ENCODE peak calls at places on chromosomes 16 and 17, in four cellular contexts. Z is neuronal stem cell, V is PC-3, E is H1. A is an unnamed sample.

GRCh38 chr17:27264068-27264812 is 29.7 kb upstream of the WSB1 start:
- DNase-seq in Z (no peak), V (no peak), E (no peak), A (no peak)

GRCh38 chr17:19263621-19264010 is 26.4 kb downstream of the EPN2 start:
- DNase-seq in Z (no peak), V (peak; percentile 50), E (no peak), A (no peak)

GRCh38 chr17:74642995-74643394 is 19.5 kb upstream of the CD300E start:
- DNase-seq in Z (no peak), V (no peak), E (no peak), A (no peak)

GRCh38 chr16:55479560-55480197 is 681 bp downstream of the MMP2 start:
- DNase-seq in Z (peak; percentile 37), V (no peak), E (no peak), A (no peak)

GRCh38 chr17:8004899-8005298 is 2.5 kb downstream of the GUCY2D start:
- DNase-seq in Z (no peak), V (no peak), E (no peak), A (no peak)

GRCh38 chr17:50758989-50759544 is 8.3 kb downstream of the ANKRD40CL start:
- DNase-seq in Z (no peak), V (no peak), E (no peak), A (no peak)

GRCh38 chr17:32623196-32623595 is 136.4 kb downstream of the CDK5R1 start:
- DNase-seq in Z (no peak), V (no peak), E (no peak), A (no peak)

GRCh38 chr17:80889897-80890550 is 101.6 kb upstream of the CHMP6 start:
- DNase-seq in Z (no peak), V (no peak), E (no peak), A (no peak)

GRCh38 chr16:14353340-14353739 is 276.7 kb downstream of the PARN start:
- DNase-seq in Z (no peak), V (no peak), E (no peak), A (no peak)

GRCh38 chr17:44972953-44973352 is 4.8 kb upstream of the C1QL1 start:
- DNase-seq in Z (no peak), V (peak; percentile 72), E (no peak), A (no peak)

GRCh38 chr16:70454221-70455034 is at the start of gene FCSK:
- DNase-seq in Z (peak; percentile 84), V (peak; percentile 45), E (no peak), A (peak; percentile 96)

GRCh38 chr17:60640503-60640902 is 37.1 kb upstream of the BCAS3 start:
- DNase-seq in Z (peak; percentile 4), V (peak; percentile 45), E (no peak), A (peak; percentile 20)

GRCh38 chr16:4194661-4195060 is 47.2 kb downstream of the SRL start:
- DNase-seq in Z (no peak), V (no peak), E (no peak), A (no peak)

GRCh38 chr17:38730526-38731379 is 612 bp downstream of the CISD3 start:
- DNase-seq in Z (no peak), V (peak; percentile 46), E (no peak), A (peak; percentile 51)

GRCh38 chr17:79979841-79980215 is 55.8 kb downstream of the TBC1D16 start:
- DNase-seq in Z (no peak), V (no peak), E (no peak), A (no peak)

GRCh38 chr16:89102035-89102776 is 8.6 kb downstream of the ACSF3 start:
- DNase-seq in Z (no peak), V (no peak), E (no peak), A (no peak)

GRCh38 chr16:24167129-24167528 is 89.0 kb upstream of the CACNG3 start:
- DNase-seq in Z (no peak), V (no peak), E (no peak), A (no peak)
- H3K9ac ChIP-seq in Z (no peak overlapping the region), V (no peak overlapping the region), E (no peak overlapping the region), A (no peak overlapping the region)

GRCh38 chr17:40176409-40177110 is 710 bp upstream of the RAPGEFL1 start:
- DNase-seq in Z (no peak), V (peak; percentile 36), E (no peak), A (no peak)
- H3K4me3 ChIP-seq in Z (peak overlapping the region; percentile 5), V (no peak overlapping the region), E (no peak overlapping the region), A (no peak overlapping the region)

DNA sequence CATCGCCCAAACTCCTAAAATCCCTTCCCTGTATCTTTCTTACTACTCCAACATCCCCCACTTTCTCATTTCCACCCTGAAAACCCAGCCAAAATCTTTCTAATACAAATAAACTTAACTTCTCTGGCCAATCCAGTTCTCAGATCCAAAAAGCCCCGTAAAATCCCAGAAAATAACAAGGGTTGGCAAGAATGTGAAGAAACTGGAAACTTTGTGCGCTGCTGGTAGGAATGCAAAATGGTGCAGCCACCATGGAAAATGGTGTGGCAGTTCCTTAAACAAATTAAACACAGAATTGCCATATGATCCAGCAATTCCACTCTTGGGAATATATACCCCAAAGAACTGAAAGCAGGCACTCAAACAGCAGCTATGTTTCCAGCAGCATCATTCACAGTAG is 24.1 kb downstream of the LRRC75A start:
- DNase-seq in Z (no peak), V (no peak), E (no peak), A (no peak)
- H3K9ac ChIP-seq in Z (no peak overlapping the region), V (no peak overlapping the region), E (no peak overlapping the region), A (no peak overlapping the region)

GRCh38 chr16:73066321-73066926 is 18.5 kb upstream of the ZFHX3 start:
- DNase-seq in Z (peak; percentile 15), V (no peak), E (no peak), A (peak; percentile 65)
- H3K4me3 ChIP-seq in Z (peak overlapping the region; percentile 38), V (no peak overlapping the region), E (peak overlapping the region; percentile 17), A (peak overlapping the region; percentile 42)

DNA sequence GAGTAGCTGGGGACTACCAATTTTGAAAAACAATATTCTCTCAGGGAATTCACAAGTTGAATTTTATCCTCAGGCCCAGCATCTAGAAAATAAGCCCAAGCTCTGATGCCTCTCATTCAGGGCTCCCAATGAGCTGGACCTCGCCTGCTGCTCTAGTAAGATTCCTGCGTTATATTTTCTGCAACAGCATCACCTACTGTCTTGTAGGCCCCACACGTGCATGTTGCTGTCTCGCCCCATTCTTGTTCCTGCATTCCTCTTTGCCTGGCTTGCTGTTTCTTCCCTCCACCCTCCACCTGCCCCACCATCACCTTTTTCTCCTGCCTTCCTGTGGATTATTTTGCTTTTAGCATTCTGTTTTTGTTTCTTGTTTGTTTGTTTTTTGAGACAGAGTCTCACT is 8.3 kb upstream of the ST6GALNAC2 start:
- DNase-seq in Z (no peak), V (no peak), E (no peak), A (no peak)
- H3K9ac ChIP-seq in Z (no peak overlapping the region), V (peak overlapping the region; percentile 8), E (no peak overlapping the region), A (no peak overlapping the region)

GRCh38 chr16:57756424-57757325 is 21.1 kb downstream of the KATNB1 start:
- DNase-seq in Z (no peak), V (no peak), E (no peak), A (no peak)
- H3K4me3 ChIP-seq in Z (no peak overlapping the region), V (no peak overlapping the region), E (no peak overlapping the region), A (no peak overlapping the region)

GRCh38 chr16:67245674-67246080 is 1.6 kb downstream of the FHOD1 start:
- DNase-seq in Z (no peak), V (peak; percentile 39), E (no peak), A (no peak)

GRCh38 chr16:67244387-67245188 is 2.7 kb downstream of the FHOD1 start:
- DNase-seq in Z (no peak), V (peak; percentile 91), E (no peak), A (no peak)

GRCh38 chr16:67246081-67246944 is 968 bp downstream of the FHOD1 start:
- DNase-seq in Z (peak; percentile 78), V (peak; percentile 83), E (peak; percentile 88), A (peak; percentile 90)

GRCh38 chr16:67243481-67243880 is 3.8 kb downstream of the FHOD1 start:
- DNase-seq in Z (no peak), V (no peak), E (no peak), A (no peak)

GRCh38 chr16:67245189-67245585 is 2.1 kb downstream of the FHOD1 start:
- DNase-seq in Z (no peak), V (no peak), E (no peak), A (no peak)
- H3K9ac ChIP-seq in Z (no peak overlapping the region), V (peak overlapping the region; percentile 60), E (no peak overlapping the region), A (no peak overlapping the region)

DNA sequence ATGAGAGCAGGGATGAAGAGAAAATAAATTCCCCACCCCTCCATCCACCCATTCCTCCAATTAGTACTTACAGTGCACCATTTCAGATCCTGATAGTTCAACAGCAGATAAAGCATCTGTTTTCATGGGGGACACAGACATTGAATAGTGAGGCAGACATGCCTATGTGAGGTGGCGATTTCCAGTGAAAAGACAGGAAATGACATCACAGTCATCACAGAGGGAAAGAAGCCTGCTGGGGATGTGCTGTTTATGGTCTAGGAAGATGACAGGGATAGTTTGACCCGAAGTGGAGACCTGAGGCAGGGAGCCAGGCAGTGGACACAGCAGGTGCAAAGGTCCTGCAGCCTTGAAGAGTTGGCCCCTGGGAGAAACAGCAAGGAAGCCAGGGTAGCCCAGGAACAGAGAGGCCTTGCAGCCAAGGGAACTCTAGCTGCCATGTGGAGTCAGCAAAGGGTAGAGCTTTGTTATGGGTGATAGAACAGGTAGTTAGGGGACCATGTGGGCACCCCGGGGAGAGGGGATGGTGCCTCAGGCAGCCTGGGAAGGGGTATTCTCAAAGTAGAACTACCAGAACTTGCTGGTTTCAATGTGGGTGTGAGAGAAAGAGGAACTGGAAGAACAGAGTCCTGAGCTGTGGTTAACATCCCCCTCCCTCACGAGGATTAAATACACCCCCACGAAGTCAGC is 256.6 kb downstream of the CPPED1 start:
- DNase-seq in Z (no peak), V (no peak), E (no peak), A (no peak)
- H3K4me3 ChIP-seq in Z (no peak overlapping the region), V (no peak overlapping the region), E (no peak overlapping the region), A (no peak overlapping the region)

GRCh38 chr17:2089021-2089422 is 34.1 kb downstream of the HIC1 start:
- DNase-seq in Z (no peak), V (no peak), E (no peak), A (no peak)
- H3K9ac ChIP-seq in Z (no peak overlapping the region), V (no peak overlapping the region), E (no peak overlapping the region), A (no peak overlapping the region)

A was measured in neural progenitor cell.